ENCODE peak calls at places on chromosome 15, in four cellular contexts. D, G, P and F are unnamed samples.
A peak's percentile ranks its signal among the peaks of the same experiment; 100 is the strongest.

GRCh38 chr15:66761723-66762595 is 59.9 kb downstream of the SMAD6 start:
- DNase-seq in D (no peak), G (no peak), P (no peak), F (no peak)

GRCh38 chr15:51622269-51623180 is at the start of gene DMXL2:
- DNase-seq in D (peak; percentile 88), G (peak; percentile 93), P (peak; percentile 83), F (peak; percentile 88)

GRCh38 chr15:34927726-34928125 is 41.8 kb downstream of the AQR start:
- DNase-seq in D (no peak), G (no peak), P (no peak), F (no peak)

GRCh38 chr15:27850961-27851636 is 248.0 kb downstream of the OCA2 start:
- DNase-seq in D (no peak), G (no peak), P (no peak), F (no peak)

GRCh38 chr15:32683906-32684584 is 33.8 kb upstream of the GREM1 start:
- DNase-seq in D (no peak), G (no peak), P (no peak), F (no peak)

GRCh38 chr15:86300371-86301106 is 220.9 kb downstream of the AGBL1 start:
- DNase-seq in D (no peak), G (no peak), P (no peak), F (no peak)

GRCh38 chr15:59099162-59099685 is 5.7 kb upstream of the CCNB2 start:
- DNase-seq in D (no peak), G (no peak), P (no peak), F (no peak)

GRCh38 chr15:84669726-84670125 is 11.7 kb upstream of the NMB start:
- DNase-seq in D (no peak), G (no peak), P (no peak), F (no peak)

GRCh38 chr15:33654859-33655258 is 313.4 kb upstream of the CHRM5 start:
- DNase-seq in D (no peak), G (peak; percentile 31), P (no peak), F (peak; percentile 35)

GRCh38 chr15:53434174-53434678 is 325.2 kb downstream of the WDR72 start:
- DNase-seq in D (no peak), G (no peak), P (no peak), F (no peak)

GRCh38 chr15:68650901-68651709 is 72.3 kb downstream of the CORO2B start:
- DNase-seq in D (no peak), G (peak; percentile 92), P (no peak), F (peak; percentile 78)

GRCh38 chr15:56918907-56919707 is 663 bp downstream of the TCF12 start:
- DNase-seq in D (peak; percentile 74), G (peak; percentile 80), P (peak; percentile 51), F (peak; percentile 51)

GRCh38 chr15:40773496-40773895 is 3.7 kb downstream of the C15orf62 start:
- DNase-seq in D (no peak), G (no peak), P (no peak), F (no peak)

GRCh38 chr15:88518903-88519302 is 27.6 kb downstream of the DET1 start:
- DNase-seq in D (no peak), G (no peak), P (no peak), F (no peak)

GRCh38 chr15:58332676-58333400 is 99.0 kb upstream of the LIPC start:
- DNase-seq in D (no peak), G (peak; percentile 24), P (no peak), F (no peak)

GRCh38 chr15:84648539-84648938 is 5.5 kb downstream of the WDR73 start:
- DNase-seq in D (peak; percentile 76), G (no peak), P (no peak), F (peak; percentile 54)

GRCh38 chr15:59292393-59292792 is 80.3 kb downstream of the MYO1E start:
- DNase-seq in D (no peak), G (peak; percentile 22), P (no peak), F (no peak)

GRCh38 chr15:68330911-68331310 is 53.4 kb downstream of the FEM1B start:
- DNase-seq in D (no peak), G (peak; percentile 61), P (no peak), F (peak; percentile 40)

GRCh38 chr15:26106556-26106955 is 243.4 kb upstream of the ATP10A start:
- DNase-seq in D (no peak), G (no peak), P (no peak), F (no peak)

GRCh38 chr15:56028430-56028829 is 35.0 kb upstream of the NEDD4 start:
- DNase-seq in D (no peak), G (no peak), P (no peak), F (no peak)

GRCh38 chr15:67119238-67119846 is 53.9 kb downstream of the SMAD3 start:
- DNase-seq in D (no peak), G (no peak), P (no peak), F (no peak)

GRCh38 chr15:25892126-25892525 is 29.0 kb upstream of the ATP10A start:
- DNase-seq in D (no peak), G (no peak), P (no peak), F (no peak)

GRCh38 chr15:99906793-99907192 is 173.6 kb upstream of the LYSMD4 start:
- DNase-seq in D (no peak), G (no peak), P (no peak), F (no peak)

GRCh38 chr15:77021803-77022381 is 27.0 kb downstream of the PSTPIP1 start:
- DNase-seq in D (peak; percentile 28), G (no peak), P (no peak), F (no peak)

GRCh38 chr15:45522931-45523331 is 376 bp upstream of the SLC30A4 start:
- DNase-seq in D (no peak), G (peak; percentile 46), P (no peak), F (no peak)

GRCh38 chr15:33985287-33985686 is 17.0 kb downstream of the CHRM5 start:
- DNase-seq in D (no peak), G (peak; percentile 94), P (no peak), F (no peak)

GRCh38 chr15:80462836-80463512 is 58.8 kb downstream of the ARNT2 start:
- DNase-seq in D (no peak), G (no peak), P (no peak), F (peak; percentile 53)
- H3K4me1 ChIP-seq in D (no peaks in the 10 kb centered on the region), G (peaks cover under 1% of the 10 kb centered on the region), P (no peaks in the 10 kb centered on the region), F (peaks cover 53% of the 10 kb centered on the region)

GRCh38 chr15:91125162-91125561 is 25.1 kb downstream of the SV2B start:
- DNase-seq in D (no peak), G (no peak), P (no peak), F (no peak)

GRCh38 chr15:91124155-91124554 is 24.1 kb downstream of the SV2B start:
- DNase-seq in D (no peak), G (no peak), P (no peak), F (no peak)

GRCh38 chr15:91128028-91128427 is 28.0 kb downstream of the SV2B start:
- DNase-seq in D (no peak), G (peak; percentile 36), P (no peak), F (no peak)

GRCh38 chr15:91127236-91127914 is 27.3 kb downstream of the SV2B start:
- DNase-seq in D (no peak), G (no peak), P (no peak), F (no peak)

DNA sequence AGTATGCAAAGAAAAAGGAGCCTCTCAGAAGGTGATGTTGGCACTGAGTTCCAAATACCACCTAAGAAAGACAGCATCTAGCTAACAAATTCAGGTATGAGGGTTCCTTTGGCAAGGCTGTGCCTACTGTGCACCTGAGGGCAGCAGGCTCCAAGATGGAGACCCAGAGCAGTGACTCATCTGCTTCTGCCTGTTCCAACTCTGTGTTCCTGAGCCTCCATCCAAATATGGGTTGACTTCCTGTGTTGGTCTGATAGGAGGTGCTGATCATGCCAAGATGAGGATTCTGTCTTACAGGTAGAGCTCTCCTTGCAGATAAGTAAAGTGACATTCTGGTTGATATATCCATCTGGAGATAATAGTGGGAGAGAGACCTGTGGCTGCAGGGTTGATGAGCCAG is 26.0 kb downstream of the SV2B start:
- DNase-seq in D (no peak), G (peak; percentile 14), P (no peak), F (no peak)
- H3K4me3 ChIP-seq in D (no peak overlapping the region), G (no peak overlapping the region), P (no peak overlapping the region), F (no peak overlapping the region)

DNA sequence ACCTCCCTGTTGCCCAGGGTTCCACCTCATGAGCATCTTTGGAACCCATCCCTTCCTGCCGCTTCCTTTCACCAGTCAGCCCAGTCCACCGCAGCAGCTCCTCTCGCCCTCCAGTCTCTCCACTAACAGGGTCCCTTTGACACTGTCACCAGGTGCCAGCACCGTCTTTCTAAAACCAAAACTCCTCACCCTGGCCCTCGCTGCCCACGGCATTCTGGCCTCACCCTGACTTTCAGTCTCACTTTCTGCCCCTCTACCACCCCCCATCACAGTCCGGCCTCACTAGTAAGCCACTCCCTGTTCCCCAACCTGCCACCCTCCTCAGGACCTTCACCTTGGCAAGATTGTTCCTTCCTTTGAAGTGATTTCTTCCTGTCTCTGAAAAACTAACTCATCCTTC is 4.2 kb downstream of the PPCDC start:
- DNase-seq in D (no peak), G (no peak), P (no peak), F (no peak)
- H3K4me1 ChIP-seq in D (peaks cover 33% of the 10 kb centered on the region), G (peaks cover 8% of the 10 kb centered on the region), P (no peaks in the 10 kb centered on the region), F (peaks cover 30% of the 10 kb centered on the region)

DNA sequence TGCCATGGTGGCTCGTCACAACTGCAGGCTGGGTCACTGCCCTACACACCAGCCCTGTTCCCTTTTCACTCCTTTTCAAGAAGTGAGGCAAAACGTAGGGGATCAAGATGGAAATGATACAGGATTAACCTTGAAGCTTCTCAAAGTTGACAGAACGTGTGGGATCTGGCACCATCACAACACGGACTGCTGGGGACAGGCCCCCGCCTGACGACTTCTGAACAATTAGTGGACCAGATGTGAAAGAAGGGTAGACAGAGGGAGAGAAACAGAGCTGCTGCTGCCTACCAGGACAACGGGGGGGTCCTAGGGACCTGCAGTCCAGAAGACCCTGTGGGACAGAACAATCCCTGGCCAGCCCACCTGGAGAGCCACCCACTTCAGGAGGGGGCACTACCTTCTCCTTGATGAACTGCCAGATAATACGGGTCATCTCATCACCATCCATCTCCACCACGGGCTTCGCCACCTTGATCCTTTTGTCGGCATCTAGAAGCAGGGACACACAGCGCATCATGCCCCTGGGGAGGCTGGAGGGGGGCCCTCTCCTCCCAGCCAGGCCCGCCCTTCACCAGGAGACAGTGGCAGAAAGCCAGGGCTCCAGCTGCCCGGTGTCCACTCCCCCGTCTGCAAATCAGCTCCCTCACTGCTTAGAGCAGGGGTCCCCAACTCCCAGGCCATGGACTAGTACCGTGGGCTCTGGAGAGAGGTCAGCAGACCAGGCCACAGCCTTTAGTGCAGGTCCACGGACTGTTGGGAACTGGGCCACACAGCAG is 10.9 kb downstream of the IDH2 start:
- DNase-seq in D (no peak), G (no peak), P (no peak), F (no peak)
- H3K4me3 ChIP-seq in D (no peak overlapping the region), G (no peak overlapping the region), P (no peak overlapping the region), F (no peak overlapping the region)

GRCh38 chr15:92897620-92898019 is 2.5 kb upstream of the CHD2 start:
- DNase-seq in D (no peak), G (no peak), P (no peak), F (no peak)
- H3K4me1 ChIP-seq in D (peaks cover 60% of the 10 kb centered on the region), G (no peaks in the 10 kb centered on the region), P (peaks cover under 1% of the 10 kb centered on the region), F (peaks cover 3% of the 10 kb centered on the region)

GRCh38 chr15:78266229-78266628 is 1.9 kb downstream of the DNAJA4 start:
- DNase-seq in D (no peak), G (no peak), P (no peak), F (no peak)
- H3K4me3 ChIP-seq in D (peak overlapping the region; percentile 10), G (no peak overlapping the region), P (no peak overlapping the region), F (no peak overlapping the region)

GRCh38 chr15:70437089-70437488 is 326.3 kb downstream of the UACA start:
- DNase-seq in D (no peak), G (no peak), P (no peak), F (no peak)
- H3K4me1 ChIP-seq in D (peaks cover 37% of the 10 kb centered on the region), G (no peaks in the 10 kb centered on the region), P (no peaks in the 10 kb centered on the region), F (no peaks in the 10 kb centered on the region)

GRCh38 chr15:47188766-47189507 is 528.4 kb upstream of the SEMA6D start:
- DNase-seq in D (no peak), G (no peak), P (no peak), F (no peak)
- H3K4me3 ChIP-seq in D (no peak overlapping the region), G (no peak overlapping the region), P (no peak overlapping the region), F (no peak overlapping the region)